ENCODE peak calls at places on chromosomes 11 and 22, in eight cellular contexts. Q, S, D, C, L, W, A and Y are unnamed samples.

GRCh38 chr11:134340354-134340964 is 8.7 kb downstream of the GLB1L2 start:
- DNase-seq in W (peak), C (no peak), A (no peak), S (no peak), D (no peak), Q (no peak), L (no peak), Y (no peak)

GRCh38 chr11:78325274-78325781 is 92.3 kb downstream of the GAB2 start:
- DNase-seq in W (no peak), A (no peak), S (no peak), D (no peak), C (no peak), Q (no peak), L (no peak), Y (no peak)

GRCh38 chr22:48595511-48595905 is 1232.2 kb downstream of the BRD1 start:
- DNase-seq in W (no peak), C (no peak), L (no peak), A (no peak), Q (no peak), S (no peak), D (no peak), Y (no peak)

GRCh38 chr11:108233277-108233945 is 10.5 kb downstream of the ATM start:
- DNase-seq in S (no peak), Q (no peak), D (no peak), A (no peak), L (no peak), W (no peak), C (no peak), Y (no peak)

GRCh38 chr11:92765965-92766371 is 203.5 kb upstream of the MTNR1B start:
- DNase-seq in C (no peak), D (no peak), S (no peak), W (peak), L (no peak), Q (no peak), A (no peak), Y (no peak)

GRCh38 chr11:132685174-132685611 is 847.1 kb downstream of the OPCML start:
- DNase-seq in L (no peak), D (no peak), A (no peak), W (peak), S (no peak), Q (no peak), C (no peak), Y (no peak)

GRCh38 chr11:1534171-1534570 is 37.9 kb downstream of the DUSP8 start:
- DNase-seq in C (no peak), L (no peak), S (no peak), Q (no peak), D (no peak), W (no peak), A (no peak), Y (no peak)

GRCh38 chr11:14973621-14974020 is 1.5 kb upstream of the CALCA start:
- DNase-seq in S (no peak), C (no peak), D (no peak), L (no peak), W (no peak), Q (no peak), A (no peak), Y (no peak)

GRCh38 chr11:99257131-99257530 is 236.4 kb downstream of the CNTN5 start:
- DNase-seq in W (peak), L (no peak), A (no peak), D (no peak), S (no peak), Q (no peak), C (peak), Y (no peak)

GRCh38 chr11:64352099-64353005 is 6.6 kb upstream of the RPS6KA4 start:
- DNase-seq in Q (no peak), S (no peak), D (no peak), C (no peak), L (no peak), W (peak), A (no peak), Y (no peak)

GRCh38 chr11:118892515-118892914 is 8.8 kb downstream of the CXCR5 start:
- DNase-seq in C (no peak), A (no peak), D (peak), W (peak), L (no peak), Q (no peak), S (no peak), Y (no peak)

GRCh38 chr11:108432783-108433182 is 34.5 kb downstream of the C11orf65 start:
- DNase-seq in A (no peak), L (no peak), Q (no peak), S (no peak), C (no peak), W (no peak), D (no peak), Y (no peak)

GRCh38 chr22:21713428-21714058 is 22.1 kb downstream of the YPEL1 start:
- DNase-seq in S (no peak), Q (no peak), C (no peak), A (no peak), D (no peak), W (no peak), L (no peak), Y (no peak)

GRCh38 chr11:15710593-15711260 is 596.0 kb downstream of the INSC start:
- DNase-seq in A (no peak), D (no peak), S (no peak), L (no peak), W (peak), C (no peak), Q (no peak), Y (no peak)

GRCh38 chr11:102368472-102368871 is 21.5 kb downstream of the BIRC2 start:
- DNase-seq in C (no peak), L (no peak), S (no peak), D (no peak), Q (no peak), A (no peak), W (no peak), Y (no peak)

GRCh38 chr11:131656839-131657211 is 286.4 kb downstream of the NTM start:
- DNase-seq in Q (no peak), C (no peak), W (no peak), D (no peak), A (no peak), S (no peak), L (no peak), Y (no peak)

GRCh38 chr22:36587289-36588154 is 58.6 kb upstream of the EIF3D start:
- DNase-seq in D (no peak), L (no peak), A (no peak), Q (no peak), S (no peak), W (no peak), C (no peak), Y (no peak)

GRCh38 chr11:639324-639977 is 2.4 kb downstream of the DRD4 start:
- DNase-seq in W (peak), S (no peak), D (no peak), A (no peak), Q (no peak), C (no peak), L (no peak), Y (no peak)

GRCh38 chr11:81359476-81359875 is 1374.2 kb downstream of the FAM181B start:
- DNase-seq in S (no peak), A (no peak), Q (no peak), L (no peak), C (no peak), W (no peak), D (no peak), Y (no peak)

GRCh38 chr11:83910135-83910534 is 624.0 kb upstream of the CCDC90B start:
- DNase-seq in A (no peak), D (no peak), L (no peak), W (no peak), S (no peak), Q (no peak), C (no peak), Y (no peak)

GRCh38 chr11:121089566-121089965 is 11.5 kb upstream of the TECTA start:
- DNase-seq in S (no peak), W (no peak), A (no peak), L (no peak), C (no peak), D (no peak), Q (no peak), Y (no peak)

GRCh38 chr11:65013130-65013691 is 749 bp upstream of the ARL2 start:
- DNase-seq in W (peak), A (peak), D (peak), Q (peak), C (peak), L (peak), S (peak), Y (peak)

GRCh38 chr11:65979261-65979759 is 17.8 kb downstream of the SART1 start:
- DNase-seq in A (no peak), D (no peak), W (no peak), S (no peak), Q (no peak), C (no peak), L (no peak), Y (no peak)

GRCh38 chr11:23644443-23644842 is 784.2 kb upstream of the CCDC179 start:
- DNase-seq in L (no peak), W (peak), D (no peak), C (peak), Q (no peak), A (no peak), S (no peak), Y (no peak)

GRCh38 chr11:77073328-77074001 is 6.7 kb downstream of the CAPN5 start:
- DNase-seq in A (no peak), W (peak), Q (peak), C (peak), D (no peak), L (no peak), S (no peak), Y (peak)

GRCh38 chr11:11540157-11540556 is 81.6 kb downstream of the GALNT18 start:
- DNase-seq in A (no peak), S (no peak), Q (no peak), L (no peak), D (no peak), W (no peak), C (no peak), Y (no peak)